ENCODE peak calls at places on chromosomes 16 and 17, in six cellular contexts. X, Q, G, B, F and A are unnamed samples.

GRCh38 chr17:32862940-32863339 is 14.0 kb downstream of the MYO1D start:
- DNase-seq in X (no peak), Q (no peak), G (no peak), B (no peak), F (no peak), A (no peak)

GRCh38 chr17:35523296-35523695 is 14.2 kb downstream of the SLFN12L start:
- DNase-seq in X (no peak), Q (no peak), G (no peak), B (no peak), F (no peak), A (no peak)

GRCh38 chr16:54061454-54061853 is 225.1 kb downstream of the IRX3 start:
- DNase-seq in X (no peak), Q (no peak), G (no peak), B (no peak), F (no peak), A (no peak)

GRCh38 chr17:82709024-82709675 is 7.4 kb upstream of the FN3KRP start:
- DNase-seq in X (no peak), Q (no peak), G (no peak), B (no peak), F (no peak), A (no peak)

GRCh38 chr17:57431415-57431814 is 175.1 kb downstream of the MSI2 start:
- DNase-seq in X (no peak), Q (no peak), G (no peak), B (no peak), F (no peak), A (no peak)

GRCh38 chr16:2964416-2965223 is 545 bp downstream of the KREMEN2 start:
- DNase-seq in X (peak; percentile 93), Q (no peak), G (no peak), B (peak; percentile 81), F (no peak), A (peak; percentile 50)

GRCh38 chr17:58136669-58137279 is 11.4 kb upstream of the OR4D1 start:
- DNase-seq in X (peak; percentile 14), Q (no peak), G (no peak), B (peak; percentile 37), F (no peak), A (no peak)

GRCh38 chr16:24282129-24282528 is 26.0 kb downstream of the CACNG3 start:
- DNase-seq in X (no peak), Q (no peak), G (no peak), B (no peak), F (no peak), A (no peak)

GRCh38 chr17:67588326-67588725 is 129.4 kb upstream of the NOL11 start:
- DNase-seq in X (no peak), Q (no peak), G (no peak), B (no peak), F (no peak), A (no peak)

GRCh38 chr17:40062347-40063033 is at the start of gene THRA:
- DNase-seq in X (peak; percentile 60), Q (peak; percentile 50), G (no peak), B (peak; percentile 100), F (peak; percentile 83), A (peak; percentile 79)

GRCh38 chr16:68128577-68129305 is 43.6 kb downstream of the NFATC3 start:
- DNase-seq in X (no peak), Q (peak; percentile 39), G (no peak), B (no peak), F (no peak), A (no peak)

GRCh38 chr16:22969567-22969966 is 155.6 kb downstream of the HS3ST2 start:
- DNase-seq in X (peak; percentile 12), Q (no peak), G (no peak), B (peak; percentile 15), F (no peak), A (no peak)

GRCh38 chr16:28878083-28878926 is at the start of gene ATP2A1:
- DNase-seq in X (no peak), Q (no peak), G (no peak), B (no peak), F (no peak), A (no peak)

GRCh38 chr17:65158081-65158480 is 20.9 kb downstream of the RGS9 start:
- DNase-seq in X (no peak), Q (no peak), G (no peak), B (no peak), F (no peak), A (no peak)

GRCh38 chr16:86783626-86784266 is 205.4 kb downstream of the FOXL1 start:
- DNase-seq in X (no peak), Q (no peak), G (no peak), B (no peak), F (no peak), A (no peak)

GRCh38 chr17:42386784-42387183 is 1.5 kb downstream of the STAT3 start:
- DNase-seq in X (no peak), Q (no peak), G (no peak), B (no peak), F (no peak), A (no peak)

GRCh38 chr16:14364386-14365199 is 265.5 kb downstream of the PARN start:
- DNase-seq in X (peak; percentile 98), Q (peak; percentile 28), G (no peak), B (peak; percentile 74), F (no peak), A (no peak)

GRCh38 chr17:67421869-67422273 is 44.8 kb downstream of the PITPNC1 start:
- DNase-seq in X (peak; percentile 70), Q (peak; percentile 88), G (peak; percentile 82), B (peak; percentile 66), F (no peak), A (no peak)

GRCh38 chr16:708019-708418 is 2.4 kb upstream of the FBXL16 start:
- DNase-seq in X (no peak), Q (no peak), G (no peak), B (no peak), F (no peak), A (no peak)

DNA sequence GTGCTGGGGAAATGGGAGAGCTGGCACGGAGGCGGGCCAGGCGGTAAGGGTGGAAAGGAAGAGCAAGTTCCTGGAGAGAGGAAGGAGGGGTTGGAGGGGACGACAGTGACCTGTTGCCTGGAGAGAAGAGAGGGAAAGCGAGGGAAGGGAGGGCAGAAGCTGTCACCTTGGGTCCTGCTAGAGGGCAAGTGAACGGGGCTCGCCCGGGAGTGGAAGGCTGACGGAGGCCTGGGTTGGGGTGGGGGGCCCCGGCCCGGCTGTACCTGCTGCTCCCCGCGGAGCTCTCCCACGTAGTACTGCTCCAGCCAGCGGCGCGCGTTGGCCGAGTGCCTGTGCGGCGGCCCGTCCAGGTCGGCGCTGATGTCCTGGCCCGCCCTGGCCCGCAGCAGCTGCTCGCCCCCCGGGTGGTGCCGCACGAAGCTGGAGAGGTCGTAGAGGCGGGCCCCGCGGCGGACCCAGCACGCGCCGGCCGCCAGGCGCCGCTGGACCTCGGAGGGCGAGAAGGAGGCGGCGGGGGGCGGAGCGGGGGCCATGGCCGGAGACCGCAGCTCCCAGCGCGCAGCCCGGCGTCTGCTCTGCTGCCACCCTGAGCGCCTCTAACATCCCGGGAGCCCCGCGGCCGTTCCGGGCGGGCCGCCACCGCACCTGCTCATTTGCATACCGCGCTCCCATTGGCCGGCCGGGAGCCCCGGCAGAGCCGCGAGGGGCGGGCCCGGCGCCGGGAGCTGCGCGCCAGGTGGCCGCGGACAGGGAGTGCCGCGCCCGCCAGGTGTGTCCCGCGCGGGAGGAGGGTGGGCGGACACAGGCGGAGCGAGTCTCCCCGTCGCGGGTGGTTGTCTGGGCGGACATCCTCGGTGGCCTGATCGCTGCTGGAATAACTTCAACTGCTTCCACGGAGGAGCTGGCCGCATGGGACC is at the start of gene FA2H:
- DNase-seq in X (peak; percentile 95), Q (peak; percentile 23), G (no peak), B (peak; percentile 99), F (peak; percentile 61), A (peak; percentile 65)
- TF ChIP-seq CTCF in X (peak; percentile 48), Q (no peak), G (no peak), B (peak; percentile 52), F (peak; percentile 50), A (no peak)

GRCh38 chr16:71808593-71809449 is at the start of gene AP1G1:
- DNase-seq in X (peak; percentile 92), Q (peak; percentile 99), G (peak; percentile 97), B (peak; percentile 95), F (peak; percentile 92), A (peak; percentile 79)
- TF ChIP-seq CTCF in X (no peak), Q (no peak), G (no peak), B (no peak), F (no peak), A (no peak)

GRCh38 chr16:26961459-26961858 is 105.3 kb upstream of the C16orf82 start:
- DNase-seq in X (no peak), Q (no peak), G (no peak), B (no peak), F (no peak), A (no peak)

GRCh38 chr16:26957283-26957859 is 109.4 kb upstream of the C16orf82 start:
- DNase-seq in X (no peak), Q (no peak), G (no peak), B (no peak), F (no peak), A (no peak)

GRCh38 chr16:26959416-26960009 is 107.2 kb upstream of the C16orf82 start:
- DNase-seq in X (no peak), Q (no peak), G (no peak), B (no peak), F (no peak), A (no peak)

GRCh38 chr16:26963109-26963508 is 103.6 kb upstream of the C16orf82 start:
- DNase-seq in X (no peak), Q (peak; percentile 14), G (no peak), B (no peak), F (no peak), A (no peak)
- TF ChIP-seq CTCF in X (peak; percentile 34), Q (peak; percentile 20), G (peak; percentile 54), B (no peak), F (no peak), A (no peak)

GRCh38 chr16:76518791-76519190 is 241.6 kb downstream of the CNTNAP4 start:
- DNase-seq in X (no peak), Q (no peak), G (no peak), B (no peak), F (no peak), A (no peak)
- TF ChIP-seq CTCF in X (no peak), Q (no peak), G (no peak), B (no peak), F (no peak), A (no peak)

GRCh38 chr17:45051060-45051719 is at the start of gene DCAKD:
- DNase-seq in X (peak; percentile 95), Q (peak; percentile 95), G (peak; percentile 76), B (peak; percentile 99), F (peak; percentile 94), A (peak; percentile 86)

GRCh38 chr17:45046536-45047125 is 4.8 kb downstream of the DCAKD start:
- DNase-seq in X (no peak), Q (no peak), G (no peak), B (no peak), F (no peak), A (no peak)

GRCh38 chr17:45052052-45052772 is 780 bp upstream of the DCAKD start:
- DNase-seq in X (peak; percentile 10), Q (no peak), G (no peak), B (peak; percentile 44), F (peak; percentile 52), A (peak; percentile 30)

GRCh38 chr17:45050680-45051059 is 762 bp downstream of the DCAKD start:
- DNase-seq in X (peak; percentile 4), Q (no peak), G (no peak), B (peak; percentile 45), F (no peak), A (no peak)

GRCh38 chr17:45048795-45049563 is 2.5 kb downstream of the DCAKD start:
- DNase-seq in X (no peak), Q (no peak), G (no peak), B (no peak), F (no peak), A (no peak)
- TF ChIP-seq CTCF in X (peak; percentile 25), Q (peak; percentile 29), G (no peak), B (no peak), F (no peak), A (no peak)